ENCODE peak calls at places on chromosomes 6 and 20, in ten cellular contexts. X is LNCaP clone FGC; N is suprapubic skin; C is ascending aorta; I is brain microvascular endothelial cell; B is cardiac fibroblast; K is CD8-positive, alpha-beta memory T cell; G is cardiac muscle cell; F is pancreas; V is sigmoid colon. Q is an unnamed sample.

GRCh38 chr20:3966571-3966970 is 48.8 kb downstream of the RNF24 start:
- DNase-seq in X (no peak), I (no peak), N (no peak), C (no peak), K (no peak), B (no peak), G (no peak), V (no peak), F (no peak), Q (no peak)

GRCh38 chr6:147023148-147023547 is 181.1 kb upstream of the STXBP5 start:
- DNase-seq in C (no peak), F (no peak), I (no peak), K (no peak), V (no peak), N (no peak), X (no peak), G (no peak), B (no peak), Q (no peak)

GRCh38 chr6:149095842-149096241 is 221.7 kb upstream of the TAB2 start:
- DNase-seq in G (no peak), X (no peak), B (no peak), V (no peak), F (no peak), I (no peak), K (no peak), C (no peak), N (no peak), Q (peak)

GRCh38 chr6:74137910-74138309 is 441.9 kb downstream of the CD109 start:
- DNase-seq in C (no peak), I (peak), N (no peak), G (no peak), F (no peak), B (peak), V (no peak), X (no peak), K (no peak), Q (no peak)

GRCh38 chr6:34074064-34074739 is 71.7 kb downstream of the GRM4 start:
- DNase-seq in C (no peak), X (no peak), N (no peak), I (no peak), B (no peak), V (no peak), G (no peak), F (no peak), K (no peak), Q (no peak)

GRCh38 chr6:9621276-9621675 is 793.6 kb downstream of the TFAP2A start:
- DNase-seq in F (no peak), X (no peak), V (no peak), K (no peak), N (no peak), G (no peak), I (no peak), C (no peak), B (no peak), Q (no peak)

GRCh38 chr6:108656834-108657233 is 96.1 kb downstream of the FOXO3 start:
- DNase-seq in G (no peak), K (no peak), X (no peak), C (no peak), N (no peak), V (no peak), F (no peak), B (no peak), I (no peak), Q (no peak)

GRCh38 chr6:158409451-158409850 is 97.2 kb downstream of the TULP4 start:
- DNase-seq in B (peak), I (peak), G (no peak), X (no peak), V (no peak), N (no peak), K (no peak), C (no peak), F (no peak), Q (no peak)

GRCh38 chr6:148027201-148027600 is 315.4 kb upstream of the SASH1 start:
- DNase-seq in N (no peak), K (no peak), I (no peak), X (peak), V (no peak), C (no peak), F (no peak), B (no peak), G (no peak), Q (no peak)

GRCh38 chr6:30908700-30909099 is 693 bp downstream of the GTF2H4 start:
- DNase-seq in X (no peak), K (no peak), N (no peak), B (no peak), I (no peak), V (no peak), G (no peak), F (no peak), C (no peak), Q (no peak)
- H3K4me3 ChIP-seq in X (peak), K (peak), N (peak), B (peak), I (peak), V (peak), G (peak), F (peak), C (peak), Q (peak)

DNA sequence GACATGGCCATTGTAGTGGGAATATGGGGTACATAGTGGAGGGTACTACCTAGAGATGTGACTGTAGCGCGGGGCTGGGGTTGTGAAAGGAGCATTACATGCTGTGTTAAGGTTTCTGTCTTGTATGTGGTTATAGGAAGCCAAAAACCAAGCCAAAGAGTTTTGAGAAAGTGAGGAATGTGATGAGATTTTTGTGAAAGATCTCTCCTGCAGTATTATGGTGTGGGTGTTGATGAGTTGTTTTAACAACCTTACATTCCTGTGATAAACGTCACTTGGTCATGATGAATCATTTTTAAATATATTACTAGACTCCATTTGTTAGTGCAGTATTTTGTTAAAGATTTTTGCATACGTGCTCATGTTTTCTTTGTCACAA is 48.9 kb downstream of the ZFAND3 start:
- DNase-seq in G (no peak), B (peak), N (no peak), C (no peak), I (peak), F (no peak), X (no peak), V (no peak), K (no peak), Q (no peak)
- H3K4me3 ChIP-seq in G (no peak), B (no peak), N (no peak), C (no peak), I (no peak), F (no peak), X (no peak), V (no peak), K (no peak), Q (peak)

DNA sequence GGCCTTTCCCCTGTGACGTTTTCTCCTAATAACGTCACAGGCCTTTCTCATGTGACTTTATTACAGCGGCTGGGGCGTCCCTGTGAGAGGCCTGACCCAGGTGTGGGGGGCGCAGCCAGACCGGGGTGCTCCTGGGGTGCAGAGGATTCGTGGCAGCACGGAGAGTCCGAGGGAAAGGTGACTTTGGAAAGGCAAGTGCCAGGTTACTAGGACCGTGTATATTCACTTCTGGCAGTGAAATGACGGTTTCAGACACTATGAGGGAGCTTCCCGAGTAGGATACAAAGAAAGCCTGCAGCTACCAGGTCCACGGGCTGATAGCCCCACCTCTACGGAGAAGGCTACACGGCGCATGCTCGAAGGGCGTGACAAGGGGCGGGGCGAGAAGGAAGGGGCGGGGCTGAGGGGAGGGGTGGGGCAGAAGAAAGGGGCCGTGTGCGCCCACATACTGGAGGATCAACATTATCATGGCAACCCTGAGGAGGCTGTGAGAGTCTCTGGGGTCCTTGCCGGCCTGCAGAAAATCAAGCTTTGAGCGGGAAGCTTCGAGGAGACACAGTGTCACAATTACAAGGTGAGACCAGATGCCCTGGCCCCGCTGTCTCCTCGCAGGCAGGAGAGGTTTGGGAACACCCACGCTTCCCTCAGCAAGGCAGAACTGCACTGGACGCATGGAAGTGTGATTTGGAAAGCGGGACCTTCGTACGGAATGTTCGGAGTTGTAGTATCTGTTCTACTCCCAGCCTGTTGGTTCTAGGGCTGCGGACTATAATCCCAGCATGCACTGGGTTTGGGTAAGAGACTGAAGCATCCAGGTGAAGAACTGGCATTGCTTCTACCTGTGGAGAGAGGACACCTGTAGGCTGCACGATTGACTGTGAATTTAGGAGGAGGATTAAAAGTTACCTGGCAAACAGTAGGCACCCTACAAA is 54.4 kb upstream of the ZNF337 start:
- DNase-seq in F (peak), N (no peak), K (peak), B (peak), X (no peak), I (peak), G (peak), C (no peak), V (peak), Q (peak)
- H3K4me3 ChIP-seq in F (peak), N (peak), K (peak), B (peak), X (peak), I (peak), G (no peak), C (peak), V (peak), Q (peak)

GRCh38 chr20:61840661-61841455 is 224.8 kb downstream of the TAF4 start:
- DNase-seq in B (no peak), F (no peak), C (no peak), X (no peak), K (peak), G (no peak), I (no peak), N (no peak), V (no peak), Q (no peak)
- H3K4me3 ChIP-seq in B (no peak), F (no peak), C (no peak), X (no peak), K (no peak), G (no peak), I (no peak), N (no peak), V (no peak), Q (no peak)